ENCODE peak calls at places on chromosomes 7 and 10, in six cellular contexts. E is GM12891; Y is activated T-cell treated with anti-CD3 and anti-CD28 coated beads for 24 hours; X is NCI-H1694 treated with DMSO at 0.1 percent for 48 hours; K is NCI-H1092 treated with DMSO at 0.1 percent for 48 hours; Q is stimulated activated CD8-positive, alpha-beta memory T cell treated with anti-CD3 and anti-CD28 coated beads, Interleukin-15, amount 100 ng/mL, for 24 hours. P is an unnamed sample.

GRCh38 chr7:6536899-6537298 is 14.4 kb downstream of the GRID2IP start:
- DNase-seq in Q (no peak), K (peak), Y (no peak), E (no peak), X (peak), P (peak)

GRCh38 chr7:29386196-29386765 is 177.4 kb upstream of the PRR15 start:
- DNase-seq in X (no peak), K (peak), Y (no peak), E (no peak), Q (no peak), P (peak)

GRCh38 chr7:155533120-155533826 is 13.1 kb downstream of the CNPY1 start:
- DNase-seq in X (peak), Q (no peak), K (peak), Y (no peak), E (peak), P (peak)

GRCh38 chr7:157501576-157501975 is 164.8 kb downstream of the DNAJB6 start:
- DNase-seq in Y (peak), E (no peak), X (no peak), K (no peak), Q (no peak), P (no peak)

GRCh38 chr7:84948632-84949031 is 238.2 kb downstream of the SEMA3D start:
- DNase-seq in X (no peak), Y (no peak), K (no peak), E (no peak), Q (no peak), P (no peak)

GRCh38 chr7:26081627-26082026 is 70.4 kb upstream of the NFE2L3 start:
- DNase-seq in Y (no peak), Q (no peak), E (no peak), X (no peak), K (no peak), P (peak)

GRCh38 chr10:68333058-68333395 is 299 bp upstream of the PBLD start:
- DNase-seq in Y (no peak), E (no peak), Q (no peak), K (no peak), X (no peak), P (no peak)

GRCh38 chr10:94123253-94123995 is 129.7 kb downstream of the PLCE1 start:
- DNase-seq in K (no peak), X (no peak), E (no peak), Y (no peak), Q (no peak), P (no peak)